ENCODE peak calls at places on chromosomes 13 and 19, in eight cellular contexts. One of them, this sample, is unnamed.

GRCh38 chr13:27034678-27035111 is 136.9 kb downstream of the USP12 start:
- DNase-seq in left ventricle myocardium inferior: no peak
- DNase-seq in heart right ventricle: no peak
- DNase-seq in uterus: no peak
- DNase-seq in heart left ventricle: no peak
- DNase-seq in tibial artery: no peak
- DNase-seq in A549: no peak
- DNase-seq in small intestine: no peak
- DNase-seq in this sample: no peak

GRCh38 chr13:114044486-114044885 is 70.6 kb upstream of the C13orf46 start:
- DNase-seq in left ventricle myocardium inferior: no peak
- DNase-seq in heart right ventricle: no peak
- DNase-seq in uterus: peak
- DNase-seq in heart left ventricle: peak
- DNase-seq in tibial artery: no peak
- DNase-seq in A549: peak
- DNase-seq in small intestine: no peak
- DNase-seq in this sample: no peak

GRCh38 chr19:405138-405965 is 3.6 kb downstream of the C2CD4C start:
- DNase-seq in left ventricle myocardium inferior: no peak
- DNase-seq in heart right ventricle: no peak
- DNase-seq in uterus: no peak
- DNase-seq in heart left ventricle: peak
- DNase-seq in tibial artery: no peak
- DNase-seq in A549: no peak
- DNase-seq in small intestine: no peak
- DNase-seq in this sample: no peak

GRCh38 chr19:939439-939838 is 13.6 kb downstream of the ARID3A start:
- DNase-seq in left ventricle myocardium inferior: no peak
- DNase-seq in heart right ventricle: no peak
- DNase-seq in uterus: no peak
- DNase-seq in heart left ventricle: peak
- DNase-seq in tibial artery: no peak
- DNase-seq in A549: no peak
- DNase-seq in small intestine: no peak
- DNase-seq in this sample: no peak

GRCh38 chr13:27065582-27065981 is 106.0 kb downstream of the USP12 start:
- DNase-seq in left ventricle myocardium inferior: no peak
- DNase-seq in heart right ventricle: no peak
- DNase-seq in uterus: no peak
- DNase-seq in heart left ventricle: no peak
- DNase-seq in tibial artery: no peak
- DNase-seq in A549: no peak
- DNase-seq in small intestine: no peak
- DNase-seq in this sample: no peak

GRCh38 chr13:106156468-106156867 is 379.0 kb downstream of the EFNB2 start:
- DNase-seq in left ventricle myocardium inferior: no peak
- DNase-seq in heart right ventricle: no peak
- DNase-seq in uterus: no peak
- DNase-seq in heart left ventricle: no peak
- DNase-seq in tibial artery: no peak
- DNase-seq in A549: peak
- DNase-seq in small intestine: no peak
- DNase-seq in this sample: no peak

GRCh38 chr19:34480971-34481821 is at the start of gene WTIP:
- DNase-seq in left ventricle myocardium inferior: peak
- DNase-seq in heart right ventricle: peak
- DNase-seq in uterus: peak
- DNase-seq in heart left ventricle: peak
- DNase-seq in tibial artery: peak
- DNase-seq in A549: peak
- DNase-seq in small intestine: no peak
- DNase-seq in this sample: no peak

GRCh38 chr13:43964698-43965097 is 85.0 kb downstream of the LACC1 start:
- DNase-seq in left ventricle myocardium inferior: no peak
- DNase-seq in heart right ventricle: no peak
- DNase-seq in uterus: no peak
- DNase-seq in heart left ventricle: no peak
- DNase-seq in tibial artery: no peak
- DNase-seq in A549: no peak
- DNase-seq in small intestine: no peak
- DNase-seq in this sample: no peak

GRCh38 chr19:49882643-49883042 is 5.1 kb downstream of the TBC1D17 start:
- DNase-seq in left ventricle myocardium inferior: no peak
- DNase-seq in heart right ventricle: no peak
- DNase-seq in uterus: peak
- DNase-seq in heart left ventricle: no peak
- DNase-seq in tibial artery: no peak
- DNase-seq in A549: no peak
- DNase-seq in small intestine: no peak
- DNase-seq in this sample: no peak

GRCh38 chr13:78098249-78098648 is 179.6 kb upstream of the EDNRB start:
- DNase-seq in left ventricle myocardium inferior: no peak
- DNase-seq in heart right ventricle: no peak
- DNase-seq in uterus: no peak
- DNase-seq in heart left ventricle: no peak
- DNase-seq in tibial artery: no peak
- DNase-seq in A549: no peak
- DNase-seq in small intestine: no peak
- DNase-seq in this sample: no peak

DNA sequence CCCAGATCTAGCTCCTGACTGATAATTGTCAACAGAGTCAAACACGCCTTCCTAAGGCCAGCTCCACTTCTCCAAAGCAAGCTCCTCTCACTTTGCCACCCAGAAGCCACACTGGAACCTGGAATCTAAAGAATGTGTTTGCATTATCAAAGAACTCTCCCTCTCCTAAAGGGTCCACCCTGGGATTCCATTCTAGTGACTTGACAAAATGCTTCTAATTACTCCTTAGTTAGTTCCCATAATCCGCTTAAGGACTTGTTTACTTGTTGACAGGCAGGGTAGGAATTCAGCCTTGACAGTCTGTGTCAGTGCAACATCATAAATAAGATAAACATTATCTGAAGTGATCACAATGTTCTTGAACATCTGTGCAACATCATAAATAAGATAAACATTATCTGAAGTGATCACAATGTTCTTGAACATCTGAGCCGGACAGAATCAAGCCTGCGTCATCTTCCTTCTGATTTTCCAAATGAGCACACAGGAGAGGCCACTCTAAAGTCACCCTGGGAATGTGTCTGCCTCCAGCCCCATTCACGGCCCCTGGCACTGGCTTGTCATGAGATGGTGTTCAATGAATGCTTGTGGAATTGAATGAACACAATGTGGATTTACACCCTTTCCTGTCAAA is 512.1 kb downstream of the IRS2 start:
- DNase-seq in left ventricle myocardium inferior: no peak
- DNase-seq in heart right ventricle: no peak
- DNase-seq in uterus: no peak
- DNase-seq in heart left ventricle: no peak
- DNase-seq in tibial artery: no peak
- DNase-seq in A549: peak
- DNase-seq in small intestine: no peak
- DNase-seq in this sample: no peak
- H3K27ac ChIP-seq in left ventricle myocardium inferior: peak
- H3K27ac ChIP-seq in heart right ventricle: no peak
- H3K27ac ChIP-seq in uterus: no peak
- H3K27ac ChIP-seq in heart left ventricle: peak
- H3K27ac ChIP-seq in tibial artery: no peak
- H3K27ac ChIP-seq in A549: peak
- H3K27ac ChIP-seq in small intestine: no peak
- H3K27ac ChIP-seq in this sample: no peak

GRCh38 chr19:6481541-6482342 is at the start of gene DENND1C:
- DNase-seq in left ventricle myocardium inferior: no peak
- DNase-seq in heart right ventricle: peak
- DNase-seq in uterus: no peak
- DNase-seq in heart left ventricle: peak
- DNase-seq in tibial artery: no peak
- DNase-seq in A549: peak
- DNase-seq in small intestine: peak
- DNase-seq in this sample: no peak
- H3K4me3 ChIP-seq in left ventricle myocardium inferior: peak
- H3K4me3 ChIP-seq in heart right ventricle: no peak
- H3K4me3 ChIP-seq in uterus: no peak
- H3K4me3 ChIP-seq in heart left ventricle: peak
- H3K4me3 ChIP-seq in tibial artery: no peak
- H3K4me3 ChIP-seq in A549: no peak
- H3K4me3 ChIP-seq in small intestine: peak
- H3K4me3 ChIP-seq in this sample: peak

GRCh38 chr19:51317968-51318367 is 6.5 kb downstream of the IGLON5 start:
- DNase-seq in left ventricle myocardium inferior: no peak
- DNase-seq in heart right ventricle: no peak
- DNase-seq in uterus: no peak
- DNase-seq in heart left ventricle: no peak
- DNase-seq in tibial artery: no peak
- DNase-seq in A549: no peak
- DNase-seq in small intestine: no peak
- DNase-seq in this sample: no peak

GRCh38 chr19:51317381-51317780 is 5.9 kb downstream of the IGLON5 start:
- DNase-seq in left ventricle myocardium inferior: no peak
- DNase-seq in heart right ventricle: no peak
- DNase-seq in uterus: no peak
- DNase-seq in heart left ventricle: no peak
- DNase-seq in tibial artery: no peak
- DNase-seq in A549: no peak
- DNase-seq in small intestine: no peak
- DNase-seq in this sample: no peak

GRCh38 chr19:51318687-51319675 is 7.5 kb downstream of the IGLON5 start:
- DNase-seq in left ventricle myocardium inferior: no peak
- DNase-seq in heart right ventricle: no peak
- DNase-seq in uterus: no peak
- DNase-seq in heart left ventricle: no peak
- DNase-seq in tibial artery: no peak
- DNase-seq in A549: no peak
- DNase-seq in small intestine: no peak
- DNase-seq in this sample: no peak

GRCh38 chr19:51321799-51322198 is 10.4 kb downstream of the IGLON5 start:
- DNase-seq in left ventricle myocardium inferior: no peak
- DNase-seq in heart right ventricle: no peak
- DNase-seq in uterus: no peak
- DNase-seq in heart left ventricle: no peak
- DNase-seq in tibial artery: no peak
- DNase-seq in A549: no peak
- DNase-seq in small intestine: no peak
- DNase-seq in this sample: no peak

GRCh38 chr19:51320258-51320657 is 8.8 kb downstream of the IGLON5 start:
- DNase-seq in left ventricle myocardium inferior: no peak
- DNase-seq in heart right ventricle: no peak
- DNase-seq in uterus: no peak
- DNase-seq in heart left ventricle: no peak
- DNase-seq in tibial artery: no peak
- DNase-seq in A549: no peak
- DNase-seq in small intestine: no peak
- DNase-seq in this sample: no peak
- H3K27ac ChIP-seq in left ventricle myocardium inferior: no peak
- H3K27ac ChIP-seq in heart right ventricle: no peak
- H3K27ac ChIP-seq in uterus: no peak
- H3K27ac ChIP-seq in heart left ventricle: no peak
- H3K27ac ChIP-seq in tibial artery: no peak
- H3K27ac ChIP-seq in A549: no peak
- H3K27ac ChIP-seq in small intestine: no peak
- H3K27ac ChIP-seq in this sample: no peak

DNA sequence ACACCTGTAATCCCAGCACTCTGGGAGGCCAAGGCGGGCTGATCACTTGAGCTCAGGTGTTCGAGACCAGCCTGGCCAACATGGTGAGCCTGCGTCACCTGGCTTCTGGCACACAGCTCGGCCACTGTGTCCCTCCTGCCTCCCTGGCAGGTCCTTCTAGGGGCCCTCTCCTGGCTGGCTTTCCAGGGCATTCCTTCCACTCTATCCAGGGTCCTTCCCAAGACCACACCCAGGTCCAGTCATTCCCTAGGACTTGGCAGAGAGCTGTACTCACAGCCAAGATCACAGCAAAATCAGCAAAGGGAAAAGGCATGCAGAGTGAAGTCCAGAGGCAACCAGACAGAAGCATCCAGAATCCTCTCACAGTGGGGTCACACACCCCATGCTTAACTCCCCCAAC is 9.7 kb upstream of the HSH2D start:
- DNase-seq in left ventricle myocardium inferior: no peak
- DNase-seq in heart right ventricle: no peak
- DNase-seq in uterus: no peak
- DNase-seq in heart left ventricle: no peak
- DNase-seq in tibial artery: no peak
- DNase-seq in A549: no peak
- DNase-seq in small intestine: no peak
- DNase-seq in this sample: no peak
- H3K4me3 ChIP-seq in left ventricle myocardium inferior: no peak
- H3K4me3 ChIP-seq in heart right ventricle: no peak
- H3K4me3 ChIP-seq in uterus: no peak
- H3K4me3 ChIP-seq in heart left ventricle: no peak
- H3K4me3 ChIP-seq in tibial artery: no peak
- H3K4me3 ChIP-seq in A549: no peak
- H3K4me3 ChIP-seq in small intestine: no peak
- H3K4me3 ChIP-seq in this sample: no peak

DNA sequence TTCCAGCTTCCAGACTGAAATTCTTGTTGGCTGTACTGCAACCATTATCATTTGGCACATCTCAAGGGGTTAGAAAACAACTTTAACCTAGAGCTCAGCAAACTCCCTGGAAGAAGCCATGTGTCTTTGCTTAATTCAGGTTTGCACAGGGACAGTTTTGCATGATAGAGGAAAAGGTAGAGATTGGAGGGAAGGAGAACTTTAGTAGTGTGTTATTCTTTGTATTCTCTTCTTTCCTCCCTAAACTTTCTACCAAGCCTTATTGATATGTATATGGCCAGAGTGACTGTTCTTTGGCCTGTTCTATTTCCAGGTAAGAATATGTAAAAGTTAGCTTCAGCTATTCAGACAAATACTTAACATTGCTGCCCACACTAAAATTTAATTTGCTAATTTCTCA is 53.1 kb downstream of the UGGT2 start:
- DNase-seq in left ventricle myocardium inferior: no peak
- DNase-seq in heart right ventricle: no peak
- DNase-seq in uterus: no peak
- DNase-seq in heart left ventricle: no peak
- DNase-seq in tibial artery: no peak
- DNase-seq in A549: no peak
- DNase-seq in small intestine: no peak
- DNase-seq in this sample: no peak
- H3K27ac ChIP-seq in left ventricle myocardium inferior: no peak
- H3K27ac ChIP-seq in heart right ventricle: no peak
- H3K27ac ChIP-seq in uterus: no peak
- H3K27ac ChIP-seq in heart left ventricle: no peak
- H3K27ac ChIP-seq in tibial artery: no peak
- H3K27ac ChIP-seq in A549: no peak
- H3K27ac ChIP-seq in small intestine: no peak
- H3K27ac ChIP-seq in this sample: no peak